ENCODE peak calls at places on chromosomes 12 and 14, in five cellular contexts. One of them, this sample, is unnamed.

GRCh38 chr14:61186341-61186740 is 94.8 kb downstream of the TMEM30B start:
- DNase-seq in GM20000: no peak
- DNase-seq in Kasumi-1: no peak
- DNase-seq in activated CD4-positive, alpha-beta T cell treated with anti-CD3 and anti-CD28 coated beads, Interleukin-2, amount 50 U/mL, for 1 hour: no peak
- DNase-seq in activated T-cell treated with anti-CD3 and anti-CD28 coated beads, Interleukin-2, amount 50 U/mL, for 4 hours: no peak
- DNase-seq in this sample: no peak

GRCh38 chr12:132403636-132404434 is 74.4 kb upstream of the GALNT9 start:
- DNase-seq in GM20000: no peak
- DNase-seq in Kasumi-1: no peak
- DNase-seq in activated CD4-positive, alpha-beta T cell treated with anti-CD3 and anti-CD28 coated beads, Interleukin-2, amount 50 U/mL, for 1 hour: no peak
- DNase-seq in activated T-cell treated with anti-CD3 and anti-CD28 coated beads, Interleukin-2, amount 50 U/mL, for 4 hours: no peak
- DNase-seq in this sample: no peak

GRCh38 chr12:22230280-22230794 is 104.2 kb downstream of the ST8SIA1 start:
- DNase-seq in GM20000: no peak
- DNase-seq in Kasumi-1: no peak
- DNase-seq in activated CD4-positive, alpha-beta T cell treated with anti-CD3 and anti-CD28 coated beads, Interleukin-2, amount 50 U/mL, for 1 hour: no peak
- DNase-seq in activated T-cell treated with anti-CD3 and anti-CD28 coated beads, Interleukin-2, amount 50 U/mL, for 4 hours: no peak
- DNase-seq in this sample: no peak

GRCh38 chr12:106248177-106248848 is 493 bp upstream of the CKAP4 start:
- DNase-seq in GM20000: peak; percentile 68
- DNase-seq in Kasumi-1: no peak
- DNase-seq in activated CD4-positive, alpha-beta T cell treated with anti-CD3 and anti-CD28 coated beads, Interleukin-2, amount 50 U/mL, for 1 hour: peak; percentile 13
- DNase-seq in activated T-cell treated with anti-CD3 and anti-CD28 coated beads, Interleukin-2, amount 50 U/mL, for 4 hours: no peak
- DNase-seq in this sample: peak; percentile 58

GRCh38 chr14:57822081-57822480 is 43.8 kb downstream of the SLC35F4 start:
- DNase-seq in GM20000: no peak
- DNase-seq in Kasumi-1: no peak
- DNase-seq in activated CD4-positive, alpha-beta T cell treated with anti-CD3 and anti-CD28 coated beads, Interleukin-2, amount 50 U/mL, for 1 hour: no peak
- DNase-seq in activated T-cell treated with anti-CD3 and anti-CD28 coated beads, Interleukin-2, amount 50 U/mL, for 4 hours: no peak
- DNase-seq in this sample: no peak

GRCh38 chr12:63792333-63792732 is 12.6 kb downstream of the RXYLT1 start:
- DNase-seq in GM20000: no peak
- DNase-seq in Kasumi-1: no peak
- DNase-seq in activated CD4-positive, alpha-beta T cell treated with anti-CD3 and anti-CD28 coated beads, Interleukin-2, amount 50 U/mL, for 1 hour: no peak
- DNase-seq in activated T-cell treated with anti-CD3 and anti-CD28 coated beads, Interleukin-2, amount 50 U/mL, for 4 hours: no peak
- DNase-seq in this sample: no peak

GRCh38 chr12:111444706-111445310 is 39.1 kb downstream of the SH2B3 start:
- DNase-seq in GM20000: peak; percentile 89
- DNase-seq in Kasumi-1: peak; percentile 89
- DNase-seq in activated CD4-positive, alpha-beta T cell treated with anti-CD3 and anti-CD28 coated beads, Interleukin-2, amount 50 U/mL, for 1 hour: peak; percentile 79
- DNase-seq in activated T-cell treated with anti-CD3 and anti-CD28 coated beads, Interleukin-2, amount 50 U/mL, for 4 hours: peak; percentile 66
- DNase-seq in this sample: peak; percentile 81

GRCh38 chr12:47032644-47033043 is 46.8 kb upstream of the PCED1B start:
- DNase-seq in GM20000: peak; percentile 15
- DNase-seq in Kasumi-1: peak; percentile 77
- DNase-seq in activated CD4-positive, alpha-beta T cell treated with anti-CD3 and anti-CD28 coated beads, Interleukin-2, amount 50 U/mL, for 1 hour: no peak
- DNase-seq in activated T-cell treated with anti-CD3 and anti-CD28 coated beads, Interleukin-2, amount 50 U/mL, for 4 hours: peak; percentile 6
- DNase-seq in this sample: no peak

GRCh38 chr14:93067088-93067487 is 48.6 kb downstream of the ITPK1 start:
- DNase-seq in GM20000: no peak
- DNase-seq in Kasumi-1: no peak
- DNase-seq in activated CD4-positive, alpha-beta T cell treated with anti-CD3 and anti-CD28 coated beads, Interleukin-2, amount 50 U/mL, for 1 hour: no peak
- DNase-seq in activated T-cell treated with anti-CD3 and anti-CD28 coated beads, Interleukin-2, amount 50 U/mL, for 4 hours: no peak
- DNase-seq in this sample: no peak

GRCh38 chr14:31090872-31091764 is 64.9 kb upstream of the STRN3 start:
- DNase-seq in GM20000: no peak
- DNase-seq in Kasumi-1: peak; percentile 7
- DNase-seq in activated CD4-positive, alpha-beta T cell treated with anti-CD3 and anti-CD28 coated beads, Interleukin-2, amount 50 U/mL, for 1 hour: no peak
- DNase-seq in activated T-cell treated with anti-CD3 and anti-CD28 coated beads, Interleukin-2, amount 50 U/mL, for 4 hours: no peak
- DNase-seq in this sample: no peak

GRCh38 chr12:53065975-53066593 is 13.1 kb downstream of the SPRYD3 start:
- DNase-seq in GM20000: peak; percentile 84
- DNase-seq in Kasumi-1: peak; percentile 48
- DNase-seq in activated CD4-positive, alpha-beta T cell treated with anti-CD3 and anti-CD28 coated beads, Interleukin-2, amount 50 U/mL, for 1 hour: peak; percentile 69
- DNase-seq in activated T-cell treated with anti-CD3 and anti-CD28 coated beads, Interleukin-2, amount 50 U/mL, for 4 hours: peak; percentile 72
- DNase-seq in this sample: peak; percentile 87

GRCh38 chr14:38989917-38990546 is 113.0 kb downstream of the SEC23A start:
- DNase-seq in GM20000: peak; percentile 13
- DNase-seq in Kasumi-1: no peak
- DNase-seq in activated CD4-positive, alpha-beta T cell treated with anti-CD3 and anti-CD28 coated beads, Interleukin-2, amount 50 U/mL, for 1 hour: no peak
- DNase-seq in activated T-cell treated with anti-CD3 and anti-CD28 coated beads, Interleukin-2, amount 50 U/mL, for 4 hours: no peak
- DNase-seq in this sample: peak; percentile 15

GRCh38 chr12:17322090-17322489 is 716.1 kb upstream of the LMO3 start:
- DNase-seq in GM20000: no peak
- DNase-seq in Kasumi-1: no peak
- DNase-seq in activated CD4-positive, alpha-beta T cell treated with anti-CD3 and anti-CD28 coated beads, Interleukin-2, amount 50 U/mL, for 1 hour: no peak
- DNase-seq in activated T-cell treated with anti-CD3 and anti-CD28 coated beads, Interleukin-2, amount 50 U/mL, for 4 hours: no peak
- DNase-seq in this sample: no peak

GRCh38 chr12:45660330-45660729 is 69.2 kb upstream of the ARID2 start:
- DNase-seq in GM20000: no peak
- DNase-seq in Kasumi-1: no peak
- DNase-seq in activated CD4-positive, alpha-beta T cell treated with anti-CD3 and anti-CD28 coated beads, Interleukin-2, amount 50 U/mL, for 1 hour: no peak
- DNase-seq in activated T-cell treated with anti-CD3 and anti-CD28 coated beads, Interleukin-2, amount 50 U/mL, for 4 hours: no peak
- DNase-seq in this sample: no peak

GRCh38 chr12:34016361-34016760 is 5.9 kb upstream of the ALG10 start:
- DNase-seq in GM20000: no peak
- DNase-seq in Kasumi-1: no peak
- DNase-seq in activated CD4-positive, alpha-beta T cell treated with anti-CD3 and anti-CD28 coated beads, Interleukin-2, amount 50 U/mL, for 1 hour: no peak
- DNase-seq in activated T-cell treated with anti-CD3 and anti-CD28 coated beads, Interleukin-2, amount 50 U/mL, for 4 hours: no peak
- DNase-seq in this sample: no peak

GRCh38 chr12:112543666-112544185 is 125.0 kb downstream of the PTPN11 start:
- DNase-seq in GM20000: no peak
- DNase-seq in Kasumi-1: no peak
- DNase-seq in activated CD4-positive, alpha-beta T cell treated with anti-CD3 and anti-CD28 coated beads, Interleukin-2, amount 50 U/mL, for 1 hour: no peak
- DNase-seq in activated T-cell treated with anti-CD3 and anti-CD28 coated beads, Interleukin-2, amount 50 U/mL, for 4 hours: no peak
- DNase-seq in this sample: no peak

GRCh38 chr12:68317047-68317667 is 15.0 kb downstream of the MDM1 start:
- DNase-seq in GM20000: peak; percentile 35
- DNase-seq in Kasumi-1: peak; percentile 72
- DNase-seq in activated CD4-positive, alpha-beta T cell treated with anti-CD3 and anti-CD28 coated beads, Interleukin-2, amount 50 U/mL, for 1 hour: peak; percentile 33
- DNase-seq in activated T-cell treated with anti-CD3 and anti-CD28 coated beads, Interleukin-2, amount 50 U/mL, for 4 hours: peak; percentile 36
- DNase-seq in this sample: no peak

GRCh38 chr12:109595321-109595902 is 21.8 kb downstream of the MVK start:
- DNase-seq in GM20000: no peak
- DNase-seq in Kasumi-1: peak; percentile 76
- DNase-seq in activated CD4-positive, alpha-beta T cell treated with anti-CD3 and anti-CD28 coated beads, Interleukin-2, amount 50 U/mL, for 1 hour: peak; percentile 3
- DNase-seq in activated T-cell treated with anti-CD3 and anti-CD28 coated beads, Interleukin-2, amount 50 U/mL, for 4 hours: no peak
- DNase-seq in this sample: no peak

GRCh38 chr14:68103841-68104240 is 284.3 kb downstream of the RAD51B start:
- DNase-seq in GM20000: no peak
- DNase-seq in Kasumi-1: no peak
- DNase-seq in activated CD4-positive, alpha-beta T cell treated with anti-CD3 and anti-CD28 coated beads, Interleukin-2, amount 50 U/mL, for 1 hour: no peak
- DNase-seq in activated T-cell treated with anti-CD3 and anti-CD28 coated beads, Interleukin-2, amount 50 U/mL, for 4 hours: no peak
- DNase-seq in this sample: no peak

GRCh38 chr14:92963301-92964123 is 40.6 kb downstream of the CHGA start:
- DNase-seq in GM20000: no peak
- DNase-seq in Kasumi-1: no peak
- DNase-seq in activated CD4-positive, alpha-beta T cell treated with anti-CD3 and anti-CD28 coated beads, Interleukin-2, amount 50 U/mL, for 1 hour: no peak
- DNase-seq in activated T-cell treated with anti-CD3 and anti-CD28 coated beads, Interleukin-2, amount 50 U/mL, for 4 hours: no peak
- DNase-seq in this sample: no peak

GRCh38 chr14:56124296-56124695 is 6.1 kb downstream of the PELI2 start:
- DNase-seq in GM20000: no peak
- DNase-seq in Kasumi-1: no peak
- DNase-seq in activated CD4-positive, alpha-beta T cell treated with anti-CD3 and anti-CD28 coated beads, Interleukin-2, amount 50 U/mL, for 1 hour: no peak
- DNase-seq in activated T-cell treated with anti-CD3 and anti-CD28 coated beads, Interleukin-2, amount 50 U/mL, for 4 hours: no peak
- DNase-seq in this sample: no peak

GRCh38 chr12:101819467-101819866 is 11.3 kb downstream of the GNPTAB start:
- DNase-seq in GM20000: peak; percentile 49
- DNase-seq in Kasumi-1: no peak
- DNase-seq in activated CD4-positive, alpha-beta T cell treated with anti-CD3 and anti-CD28 coated beads, Interleukin-2, amount 50 U/mL, for 1 hour: no peak
- DNase-seq in activated T-cell treated with anti-CD3 and anti-CD28 coated beads, Interleukin-2, amount 50 U/mL, for 4 hours: no peak
- DNase-seq in this sample: no peak

GRCh38 chr14:76314521-76314951 is 61.4 kb upstream of the ESRRB start:
- DNase-seq in GM20000: no peak
- DNase-seq in Kasumi-1: no peak
- DNase-seq in activated CD4-positive, alpha-beta T cell treated with anti-CD3 and anti-CD28 coated beads, Interleukin-2, amount 50 U/mL, for 1 hour: no peak
- DNase-seq in activated T-cell treated with anti-CD3 and anti-CD28 coated beads, Interleukin-2, amount 50 U/mL, for 4 hours: no peak
- DNase-seq in this sample: no peak

GRCh38 chr12:57736743-57737466 is 1.6 kb downstream of the AGAP2 start:
- DNase-seq in GM20000: no peak
- DNase-seq in Kasumi-1: no peak
- DNase-seq in activated CD4-positive, alpha-beta T cell treated with anti-CD3 and anti-CD28 coated beads, Interleukin-2, amount 50 U/mL, for 1 hour: no peak
- DNase-seq in activated T-cell treated with anti-CD3 and anti-CD28 coated beads, Interleukin-2, amount 50 U/mL, for 4 hours: no peak
- DNase-seq in this sample: no peak

GRCh38 chr14:93675651-93676050 is 112.6 kb downstream of the PRIMA1 start:
- DNase-seq in GM20000: no peak
- DNase-seq in Kasumi-1: no peak
- DNase-seq in activated CD4-positive, alpha-beta T cell treated with anti-CD3 and anti-CD28 coated beads, Interleukin-2, amount 50 U/mL, for 1 hour: no peak
- DNase-seq in activated T-cell treated with anti-CD3 and anti-CD28 coated beads, Interleukin-2, amount 50 U/mL, for 4 hours: no peak
- DNase-seq in this sample: no peak

GRCh38 chr12:123364532-123365140 is at the start of gene SBNO1:
- DNase-seq in GM20000: peak; percentile 96
- DNase-seq in Kasumi-1: peak; percentile 89
- DNase-seq in activated CD4-positive, alpha-beta T cell treated with anti-CD3 and anti-CD28 coated beads, Interleukin-2, amount 50 U/mL, for 1 hour: peak; percentile 90
- DNase-seq in activated T-cell treated with anti-CD3 and anti-CD28 coated beads, Interleukin-2, amount 50 U/mL, for 4 hours: peak; percentile 89
- DNase-seq in this sample: peak; percentile 58

GRCh38 chr12:40107803-40108620 is 2.1 kb upstream of the SLC2A13 start:
- DNase-seq in GM20000: no peak
- DNase-seq in Kasumi-1: no peak
- DNase-seq in activated CD4-positive, alpha-beta T cell treated with anti-CD3 and anti-CD28 coated beads, Interleukin-2, amount 50 U/mL, for 1 hour: no peak
- DNase-seq in activated T-cell treated with anti-CD3 and anti-CD28 coated beads, Interleukin-2, amount 50 U/mL, for 4 hours: peak; percentile 11
- DNase-seq in this sample: no peak

GRCh38 chr14:99626041-99626648 is 18.8 kb upstream of the HHIPL1 start:
- DNase-seq in GM20000: no peak
- DNase-seq in Kasumi-1: no peak
- DNase-seq in activated CD4-positive, alpha-beta T cell treated with anti-CD3 and anti-CD28 coated beads, Interleukin-2, amount 50 U/mL, for 1 hour: no peak
- DNase-seq in activated T-cell treated with anti-CD3 and anti-CD28 coated beads, Interleukin-2, amount 50 U/mL, for 4 hours: no peak
- DNase-seq in this sample: no peak

GRCh38 chr14:89013698-89014569 is 189.5 kb downstream of the TTC8 start:
- DNase-seq in GM20000: no peak
- DNase-seq in Kasumi-1: no peak
- DNase-seq in activated CD4-positive, alpha-beta T cell treated with anti-CD3 and anti-CD28 coated beads, Interleukin-2, amount 50 U/mL, for 1 hour: no peak
- DNase-seq in activated T-cell treated with anti-CD3 and anti-CD28 coated beads, Interleukin-2, amount 50 U/mL, for 4 hours: no peak
- DNase-seq in this sample: no peak

GRCh38 chr14:92637228-92637627 is 111.2 kb downstream of the LGMN start:
- DNase-seq in GM20000: no peak
- DNase-seq in Kasumi-1: no peak
- DNase-seq in activated CD4-positive, alpha-beta T cell treated with anti-CD3 and anti-CD28 coated beads, Interleukin-2, amount 50 U/mL, for 1 hour: no peak
- DNase-seq in activated T-cell treated with anti-CD3 and anti-CD28 coated beads, Interleukin-2, amount 50 U/mL, for 4 hours: no peak
- DNase-seq in this sample: no peak

GRCh38 chr12:3130053-3130805 is 53.0 kb downstream of the TSPAN9 start:
- DNase-seq in GM20000: no peak
- DNase-seq in Kasumi-1: peak; percentile 31
- DNase-seq in activated CD4-positive, alpha-beta T cell treated with anti-CD3 and anti-CD28 coated beads, Interleukin-2, amount 50 U/mL, for 1 hour: no peak
- DNase-seq in activated T-cell treated with anti-CD3 and anti-CD28 coated beads, Interleukin-2, amount 50 U/mL, for 4 hours: no peak
- DNase-seq in this sample: no peak

GRCh38 chr14:37655418-37655817 is 60.0 kb downstream of the TTC6 start:
- DNase-seq in GM20000: no peak
- DNase-seq in Kasumi-1: no peak
- DNase-seq in activated CD4-positive, alpha-beta T cell treated with anti-CD3 and anti-CD28 coated beads, Interleukin-2, amount 50 U/mL, for 1 hour: no peak
- DNase-seq in activated T-cell treated with anti-CD3 and anti-CD28 coated beads, Interleukin-2, amount 50 U/mL, for 4 hours: no peak
- DNase-seq in this sample: no peak

GRCh38 chr12:130698106-130698505 is 18.0 kb downstream of the RIMBP2 start:
- DNase-seq in GM20000: no peak
- DNase-seq in Kasumi-1: peak; percentile 15
- DNase-seq in activated CD4-positive, alpha-beta T cell treated with anti-CD3 and anti-CD28 coated beads, Interleukin-2, amount 50 U/mL, for 1 hour: no peak
- DNase-seq in activated T-cell treated with anti-CD3 and anti-CD28 coated beads, Interleukin-2, amount 50 U/mL, for 4 hours: no peak
- DNase-seq in this sample: no peak

GRCh38 chr14:70180718-70181117 is 8.0 kb downstream of the SLC8A3 start:
- DNase-seq in GM20000: no peak
- DNase-seq in Kasumi-1: no peak
- DNase-seq in activated CD4-positive, alpha-beta T cell treated with anti-CD3 and anti-CD28 coated beads, Interleukin-2, amount 50 U/mL, for 1 hour: no peak
- DNase-seq in activated T-cell treated with anti-CD3 and anti-CD28 coated beads, Interleukin-2, amount 50 U/mL, for 4 hours: no peak
- DNase-seq in this sample: no peak

GRCh38 chr14:80136358-80136757 is 74.9 kb downstream of the DIO2 start:
- DNase-seq in GM20000: no peak
- DNase-seq in Kasumi-1: no peak
- DNase-seq in activated CD4-positive, alpha-beta T cell treated with anti-CD3 and anti-CD28 coated beads, Interleukin-2, amount 50 U/mL, for 1 hour: no peak
- DNase-seq in activated T-cell treated with anti-CD3 and anti-CD28 coated beads, Interleukin-2, amount 50 U/mL, for 4 hours: no peak
- DNase-seq in this sample: no peak

GRCh38 chr14:24426912-24427536 is 2.4 kb downstream of the CBLN3 start:
- DNase-seq in GM20000: no peak
- DNase-seq in Kasumi-1: no peak
- DNase-seq in activated CD4-positive, alpha-beta T cell treated with anti-CD3 and anti-CD28 coated beads, Interleukin-2, amount 50 U/mL, for 1 hour: no peak
- DNase-seq in activated T-cell treated with anti-CD3 and anti-CD28 coated beads, Interleukin-2, amount 50 U/mL, for 4 hours: no peak
- DNase-seq in this sample: no peak

GRCh38 chr12:123705935-123706334 is 6.2 kb upstream of the ATP6V0A2 start:
- DNase-seq in GM20000: no peak
- DNase-seq in Kasumi-1: no peak
- DNase-seq in activated CD4-positive, alpha-beta T cell treated with anti-CD3 and anti-CD28 coated beads, Interleukin-2, amount 50 U/mL, for 1 hour: no peak
- DNase-seq in activated T-cell treated with anti-CD3 and anti-CD28 coated beads, Interleukin-2, amount 50 U/mL, for 4 hours: no peak
- DNase-seq in this sample: no peak

GRCh38 chr14:101917413-101918124 is 46.8 kb upstream of the DYNC1H1 start:
- DNase-seq in GM20000: no peak
- DNase-seq in Kasumi-1: no peak
- DNase-seq in activated CD4-positive, alpha-beta T cell treated with anti-CD3 and anti-CD28 coated beads, Interleukin-2, amount 50 U/mL, for 1 hour: no peak
- DNase-seq in activated T-cell treated with anti-CD3 and anti-CD28 coated beads, Interleukin-2, amount 50 U/mL, for 4 hours: no peak
- DNase-seq in this sample: no peak